ENCODE peak calls at places on chromosomes 1 and 21, in six cellular contexts. S is NCI-H748 treated with DMSO at 0.1 percent for 48 hours, V is GM10248, E is HEK293T, U is GM12865, H is mammary epithelial cell. K is an unnamed sample.

GRCh38 chr1:233668725-233669294 is 54.9 kb downstream of the KCNK1 start:
- DNase-seq in S (no peak), V (peak), E (no peak), U (peak), H (peak), K (no peak)

GRCh38 chr21:39014751-39015150 is 168.5 kb downstream of the PSMG1 start:
- DNase-seq in S (no peak), V (no peak), E (no peak), U (no peak), H (peak), K (no peak)

GRCh38 chr1:189790335-189790734 is 687.3 kb downstream of the BRINP3 start:
- DNase-seq in S (no peak), V (no peak), E (no peak), U (no peak), H (no peak), K (no peak)

GRCh38 chr1:109632671-109633346 is 13.2 kb downstream of the AMPD2 start:
- DNase-seq in S (no peak), V (peak), E (no peak), U (no peak), H (no peak), K (peak)

GRCh38 chr1:232678185-232678886 is 48.4 kb upstream of the SIPA1L2 start:
- DNase-seq in S (peak), V (no peak), E (no peak), U (no peak), H (peak), K (no peak)

GRCh38 chr1:24111998-24112380 is at the start of gene MYOM3:
- DNase-seq in S (no peak), V (no peak), E (no peak), U (no peak), H (no peak), K (no peak)

GRCh38 chr1:237239248-237239647 is 197.3 kb downstream of the RYR2 start:
- DNase-seq in S (no peak), V (no peak), E (no peak), U (no peak), H (no peak), K (no peak)

GRCh38 chr1:3119748-3120524 is 50.9 kb downstream of the PRDM16 start:
- DNase-seq in S (no peak), V (no peak), E (no peak), U (no peak), H (no peak), K (no peak)

GRCh38 chr1:96865731-96866684 is 144.4 kb downstream of the PTBP2 start:
- DNase-seq in S (no peak), V (no peak), E (no peak), U (no peak), H (peak), K (no peak)

GRCh38 chr1:179554394-179554793 is 21.4 kb downstream of the NPHS2 start:
- DNase-seq in S (no peak), V (no peak), E (no peak), U (no peak), H (no peak), K (no peak)

GRCh38 chr1:89274431-89274857 is 1.8 kb upstream of the GBP5 start:
- DNase-seq in S (no peak), V (no peak), E (no peak), U (peak), H (peak), K (no peak)

GRCh38 chr21:33543505-33544129 is 779 bp downstream of the SON start:
- DNase-seq in S (no peak), V (peak), E (no peak), U (peak), H (no peak), K (peak)

GRCh38 chr1:171740356-171740863 is 1.5 kb downstream of the VAMP4 start:
- DNase-seq in S (no peak), V (no peak), E (no peak), U (no peak), H (no peak), K (no peak)

GRCh38 chr1:36349241-36349671 is 25.8 kb upstream of the EVA1B start:
- DNase-seq in S (no peak), V (peak), E (no peak), U (peak), H (peak), K (no peak)

GRCh38 chr21:31383770-31384169 is 39.7 kb upstream of the TIAM1 start:
- DNase-seq in S (no peak), V (no peak), E (no peak), U (no peak), H (no peak), K (no peak)

GRCh38 chr1:78060857-78061563 is 15.2 kb downstream of the GIPC2 start:
- DNase-seq in S (no peak), V (peak), E (no peak), U (peak), H (peak), K (no peak)

GRCh38 chr1:95067069-95067468 is 5.7 kb downstream of the ALG14 start:
- DNase-seq in S (no peak), V (no peak), E (no peak), U (no peak), H (no peak), K (no peak)

GRCh38 chr1:1677718-1678580 is 14.6 kb downstream of the SLC35E2B start:
- DNase-seq in S (no peak), V (peak), E (no peak), U (peak), H (no peak), K (peak)

GRCh38 chr1:104392552-104392951 is 642.9 kb downstream of the AMY1C start:
- DNase-seq in S (no peak), V (no peak), E (no peak), U (no peak), H (no peak), K (no peak)

GRCh38 chr1:71862756-71863155 is 419.6 kb downstream of the NEGR1 start:
- DNase-seq in S (no peak), V (no peak), E (no peak), U (no peak), H (no peak), K (no peak)

GRCh38 chr1:239067058-239067457 is 319.3 kb upstream of the CHRM3 start:
- DNase-seq in S (no peak), V (no peak), E (no peak), U (no peak), H (no peak), K (no peak)

GRCh38 chr1:202616355-202616910 is 93.8 kb downstream of the SYT2 start:
- DNase-seq in S (no peak), V (no peak), E (no peak), U (peak), H (no peak), K (no peak)

GRCh38 chr1:48677306-48678287 is 99.1 kb downstream of the BEND5 start:
- DNase-seq in S (peak), V (peak), E (peak), U (peak), H (peak), K (no peak)

GRCh38 chr1:85230305-85230977 is 29.0 kb downstream of the C1orf52 start:
- DNase-seq in S (no peak), V (no peak), E (peak), U (peak), H (no peak), K (no peak)

GRCh38 chr1:224106568-224107281 is 7.2 kb upstream of the FBXO28 start:
- DNase-seq in S (no peak), V (peak), E (peak), U (peak), H (peak), K (no peak)

GRCh38 chr1:167173516-167174184 is 47.0 kb upstream of the POU2F1 start:
- DNase-seq in S (no peak), V (no peak), E (no peak), U (no peak), H (no peak), K (no peak)

GRCh38 chr1:209822706-209823105 is 5.1 kb upstream of the UTP25 start:
- DNase-seq in S (no peak), V (no peak), E (no peak), U (no peak), H (peak), K (no peak)

GRCh38 chr1:109821221-109821669 is 57.5 kb upstream of the EPS8L3 start:
- DNase-seq in S (no peak), V (peak), E (no peak), U (no peak), H (peak), K (peak)

GRCh38 chr1:154148787-154149186 is 6.1 kb downstream of the NUP210L start:
- DNase-seq in S (no peak), V (peak), E (no peak), U (peak), H (no peak), K (no peak)

GRCh38 chr1:115277276-115277675 is 60.8 kb downstream of the NGF start:
- DNase-seq in S (no peak), V (no peak), E (no peak), U (no peak), H (peak), K (no peak)

GRCh38 chr21:45670731-45671130 is 27.2 kb downstream of the PCBP3 start:
- DNase-seq in S (no peak), V (no peak), E (no peak), U (no peak), H (no peak), K (no peak)

GRCh38 chr1:214980931-214981330 is 101.6 kb upstream of the KCNK2 start:
- DNase-seq in S (no peak), V (no peak), E (no peak), U (no peak), H (no peak), K (no peak)

GRCh38 chr1:45530632-45531135 is 9.0 kb upstream of the PRDX1 start:
- DNase-seq in S (no peak), V (no peak), E (no peak), U (no peak), H (no peak), K (no peak)

GRCh38 chr1:167627865-167628641 is 2.0 kb upstream of the RCSD1 start:
- DNase-seq in S (no peak), V (peak), E (no peak), U (peak), H (no peak), K (no peak)

GRCh38 chr1:192835116-192835515 is 26.3 kb downstream of the RGS2 start:
- DNase-seq in S (no peak), V (no peak), E (no peak), U (no peak), H (no peak), K (no peak)

GRCh38 chr1:66320231-66320630 is 213.7 kb upstream of the SGIP1 start:
- DNase-seq in S (no peak), V (no peak), E (no peak), U (no peak), H (no peak), K (no peak)

GRCh38 chr1:160127865-160128523 is 12.4 kb downstream of the ATP1A2 start:
- DNase-seq in S (no peak), V (no peak), E (no peak), U (peak), H (no peak), K (no peak)

GRCh38 chr1:71448444-71448843 is 367.6 kb upstream of the ZRANB2 start:
- DNase-seq in S (no peak), V (no peak), E (no peak), U (no peak), H (no peak), K (no peak)

GRCh38 chr1:37722181-37723071 is 30.1 kb downstream of the CDCA8 start:
- DNase-seq in S (no peak), V (no peak), E (no peak), U (no peak), H (no peak), K (no peak)

K was measured in suprapubic skin.